ENCODE peak calls at places on chromosomes 1 and 21, in eight cellular contexts. U is GM23248, W is PC-9, R is HCT116, H is GM23338, Q is MM.1S, X is hepatocyte, B is SK-N-SH. S is an unnamed sample. For H3K9me2 and H3K79me2, the result is how much of the 10 kb centered on the place peaks cover.

GRCh38 chr21:37665230-37666024 is 250.8 kb downstream of the KCNJ6 start:
- DNase-seq in W (no peak), Q (no peak), H (no peak), U (peak), X (no peak), B (no peak), R (no peak), S (peak)

GRCh38 chr1:56376188-56376984 is 203.0 kb downstream of the PLPP3 start:
- DNase-seq in R (peak), X (no peak), Q (no peak), W (peak), H (peak), U (peak), B (peak), S (peak)

GRCh38 chr1:86018311-86018923 is 138.2 kb downstream of the COL24A1 start:
- DNase-seq in H (peak), U (peak), X (peak), R (peak), B (peak), Q (peak), W (peak), S (peak)

GRCh38 chr1:20662110-20662475 is 924 bp upstream of the DDOST start:
- DNase-seq in B (peak), U (no peak), W (no peak), R (no peak), H (no peak), Q (no peak), X (no peak), S (no peak)

GRCh38 chr1:183807549-183808168 is 2.7 kb downstream of the RGL1 start:
- DNase-seq in R (no peak), W (no peak), U (peak), Q (peak), X (no peak), B (no peak), H (no peak), S (peak)

GRCh38 chr1:165633624-165634023 is 2.6 kb downstream of the MGST3 start:
- DNase-seq in H (no peak), W (no peak), R (no peak), U (peak), X (no peak), Q (no peak), B (no peak), S (peak)

GRCh38 chr1:172960454-172961208 is 90.1 kb downstream of the TNFSF18 start:
- DNase-seq in U (peak), W (no peak), H (peak), B (no peak), R (no peak), Q (no peak), X (no peak), S (peak)

GRCh38 chr1:19055001-19055400 is 98.5 kb upstream of the IFFO2 start:
- DNase-seq in X (no peak), B (no peak), Q (no peak), H (no peak), R (no peak), U (no peak), W (no peak), S (no peak)

GRCh38 chr1:242427519-242427918 is 97.0 kb downstream of the PLD5 start:
- DNase-seq in R (no peak), B (peak), U (no peak), X (no peak), W (no peak), H (no peak), Q (no peak), S (no peak)

GRCh38 chr1:82177190-82177589 is 376.5 kb downstream of the ADGRL2 start:
- DNase-seq in H (no peak), B (no peak), Q (no peak), W (no peak), R (no peak), U (peak), X (peak), S (peak)

GRCh38 chr1:92105546-92106081 is 25.5 kb downstream of the BTBD8 start:
- DNase-seq in W (no peak), U (no peak), Q (no peak), X (no peak), B (no peak), H (no peak), R (no peak), S (peak)

GRCh38 chr1:76079475-76080227 is 5.1 kb downstream of the ST6GALNAC3 start:
- DNase-seq in B (no peak), H (no peak), R (no peak), Q (no peak), W (no peak), U (no peak), X (no peak), S (no peak)

GRCh38 chr1:178362784-178363183 is 134.0 kb downstream of the CLEC20A start:
- DNase-seq in X (no peak), U (peak), H (no peak), W (no peak), Q (no peak), R (no peak), B (no peak), S (no peak)

GRCh38 chr1:34086561-34086960 is 78.5 kb downstream of the CSMD2 start:
- DNase-seq in W (no peak), Q (no peak), U (no peak), H (no peak), B (no peak), R (no peak), X (no peak), S (no peak)

GRCh38 chr1:222073307-222073995 is 331.6 kb upstream of the DUSP10 start:
- DNase-seq in X (peak), W (no peak), B (no peak), H (no peak), Q (no peak), U (peak), R (no peak), S (peak)

GRCh38 chr1:167746013-167746672 is 24.4 kb downstream of the MPZL1 start:
- DNase-seq in B (no peak), R (no peak), X (no peak), H (no peak), W (no peak), Q (no peak), U (no peak), S (no peak)
- H3K9me2 ChIP-seq in B (under half), R (under half), X (under half), H (under half), W (under half), Q (under half), U (under half), S (under half)

GRCh38 chr1:204402391-204402790 is 9.2 kb downstream of the PPP1R15B start:
- DNase-seq in U (no peak), H (no peak), W (no peak), X (no peak), R (no peak), B (no peak), Q (no peak), S (no peak)
- H3K79me2 ChIP-seq in U (half or more), H (under half), W (half or more), X (under half), R (half or more), B (half or more), Q (half or more), S (half or more)

GRCh38 chr1:245160288-245160687 is 5.5 kb downstream of the KIF26B start:
- DNase-seq in X (no peak), W (no peak), U (peak), H (no peak), R (no peak), Q (no peak), B (no peak), S (no peak)
- H3K9me2 ChIP-seq in X (under half), W (under half), U (under half), H (under half), R (under half), Q (under half), B (under half), S (under half)

DNA sequence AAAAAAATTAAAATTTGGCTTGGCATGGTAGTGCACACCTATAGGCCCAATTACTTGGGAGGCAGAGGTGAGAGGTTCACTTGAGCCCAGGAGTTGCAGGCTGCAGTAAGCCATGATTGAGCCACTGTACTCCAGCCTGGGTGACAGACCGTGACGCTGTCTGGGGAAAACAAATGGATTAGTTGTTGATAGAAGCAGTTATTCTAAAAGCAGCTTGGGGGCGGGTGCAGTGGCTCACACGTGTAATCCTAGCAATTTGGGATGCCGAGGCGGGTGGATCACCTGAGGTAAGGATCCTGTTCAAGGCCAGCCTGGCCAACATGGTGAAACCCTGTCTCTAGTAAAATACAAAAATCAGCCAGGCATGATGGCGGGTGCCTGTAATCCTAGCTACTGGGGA is 40.3 kb downstream of the KIF1B start:
- DNase-seq in W (no peak), B (no peak), H (no peak), Q (no peak), R (no peak), X (no peak), U (no peak), S (no peak)
- H3K79me2 ChIP-seq in W (under half), B (half or more), H (half or more), Q (half or more), R (half or more), X (half or more), U (half or more), S (half or more)

GRCh38 chr1:161930064-161930463 is 93.6 kb downstream of the OLFML2B start:
- DNase-seq in Q (no peak), B (no peak), W (no peak), U (peak), R (no peak), H (no peak), X (no peak), S (no peak)
- H3K9me2 ChIP-seq in Q (under half), B (under half), W (under half), U (under half), R (under half), H (under half), X (under half), S (under half)

GRCh38 chr1:36236302-36236701 is 12.1 kb downstream of the THRAP3 start:
- DNase-seq in H (no peak), W (no peak), R (no peak), Q (no peak), U (no peak), X (no peak), B (no peak), S (no peak)

GRCh38 chr1:36239941-36240637 is 15.8 kb downstream of the THRAP3 start:
- DNase-seq in H (no peak), X (peak), B (no peak), R (no peak), Q (no peak), U (no peak), W (no peak), S (no peak)

GRCh38 chr1:36238433-36238832 is 14.2 kb downstream of the THRAP3 start:
- DNase-seq in X (no peak), R (no peak), W (no peak), Q (no peak), H (no peak), B (no peak), U (peak), S (no peak)
- H3K79me2 ChIP-seq in X (half or more), R (half or more), W (half or more), Q (half or more), H (half or more), B (half or more), U (half or more), S (half or more)

GRCh38 chr1:13725714-13726175 is 25.8 kb downstream of the PRDM2 start:
- DNase-seq in X (peak), U (peak), R (peak), W (no peak), H (peak), B (peak), Q (peak), S (peak)

GRCh38 chr1:13730301-13730700 is 30.3 kb downstream of the PRDM2 start:
- DNase-seq in R (no peak), X (no peak), Q (no peak), W (no peak), B (no peak), U (no peak), H (no peak), S (no peak)

GRCh38 chr1:13731897-13732296 is 31.9 kb downstream of the PRDM2 start:
- DNase-seq in R (no peak), X (no peak), U (no peak), W (no peak), Q (no peak), H (no peak), B (no peak), S (no peak)

GRCh38 chr1:13730751-13731482 is 30.9 kb downstream of the PRDM2 start:
- DNase-seq in X (no peak), R (no peak), H (no peak), B (no peak), Q (peak), U (no peak), W (no peak), S (no peak)

GRCh38 chr1:13728104-13728503 is 28.1 kb downstream of the PRDM2 start:
- DNase-seq in X (no peak), R (no peak), Q (no peak), U (no peak), B (no peak), W (no peak), H (no peak), S (no peak)
- H3K9me2 ChIP-seq in X (under half), R (under half), Q (under half), U (under half), B (under half), W (under half), H (under half), S (under half)

DNA sequence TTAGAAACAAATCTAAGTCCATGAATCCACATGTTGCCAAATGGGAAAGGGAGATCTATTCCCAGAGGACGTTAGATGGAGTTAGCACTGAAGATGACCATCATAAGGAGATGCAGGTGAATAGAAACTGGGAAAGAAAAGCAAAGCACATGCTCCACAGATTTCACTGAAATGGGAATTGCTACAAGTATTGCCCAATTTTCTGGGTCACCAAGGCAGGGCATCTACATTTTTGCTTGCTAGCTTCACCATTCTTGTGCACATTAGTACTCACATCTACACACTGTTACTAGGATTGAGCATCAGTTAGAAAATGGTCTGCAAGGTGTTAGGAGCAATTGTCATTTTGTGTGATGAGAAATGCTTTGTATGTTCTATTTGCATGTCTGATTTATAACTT is 99.1 kb downstream of the JAK1 start:
- DNase-seq in W (no peak), U (peak), R (no peak), Q (no peak), B (no peak), H (no peak), X (no peak), S (no peak)
- H3K79me2 ChIP-seq in W (under half), U (under half), R (under half), Q (under half), B (under half), H (under half), X (under half), S (under half)

GRCh38 chr1:119139857-119140176 is 636 bp downstream of the WARS2 start:
- DNase-seq in H (no peak), W (no peak), U (no peak), X (no peak), R (no peak), B (no peak), Q (no peak), S (no peak)

GRCh38 chr1:119132179-119132578 is 8.3 kb downstream of the WARS2 start:
- DNase-seq in B (no peak), X (no peak), R (no peak), W (no peak), H (no peak), U (peak), Q (no peak), S (peak)

GRCh38 chr1:119136401-119136800 is 4.1 kb downstream of the WARS2 start:
- DNase-seq in Q (no peak), U (peak), X (no peak), B (no peak), W (no peak), R (no peak), H (no peak), S (no peak)

GRCh38 chr1:119139393-119139792 is 1.1 kb downstream of the WARS2 start:
- DNase-seq in Q (peak), U (no peak), R (no peak), X (peak), H (peak), B (no peak), W (no peak), S (no peak)

DNA sequence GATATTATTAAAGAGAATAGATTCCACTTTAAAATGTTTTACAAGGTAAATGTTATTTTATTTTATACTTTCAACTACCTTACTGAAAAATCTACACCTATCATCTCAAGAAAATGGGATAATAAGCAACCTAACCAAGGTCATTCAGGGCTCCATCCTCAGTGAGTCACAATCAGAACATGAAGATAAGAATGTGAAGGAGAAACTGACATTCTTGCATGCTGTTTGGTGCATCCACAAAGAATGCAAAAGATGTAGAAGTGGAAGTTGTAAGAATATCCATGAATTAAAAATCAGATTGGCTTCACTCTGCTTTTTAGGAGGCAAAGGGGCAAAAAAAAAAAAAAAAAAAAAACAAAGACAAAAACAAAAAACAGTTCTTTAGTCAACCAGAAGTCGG is 6.5 kb downstream of the WARS2 start:
- DNase-seq in X (no peak), R (no peak), B (no peak), Q (no peak), H (no peak), W (no peak), U (peak), S (no peak)
- H3K9me2 ChIP-seq in X (under half), R (under half), B (under half), Q (under half), H (under half), W (under half), U (under half), S (under half)